ENCODE peak calls at places on chromosomes 3 and 15, in seven cellular contexts. L is heart right ventricle, T is heart left ventricle, E is aorta, B is substantia nigra, H is fibroblast of lung, A is Peyer's patch. P is an unnamed sample.

GRCh38 chr3:8301977-8302589 is 199.5 kb upstream of the LMCD1 start:
- DNase-seq in B (no peak), A (no peak), L (peak; percentile 5), T (no peak), H (peak; percentile 46), E (no peak), P (no peak)

GRCh38 chr15:29139540-29140459 is 129.8 kb downstream of the NSMCE3 start:
- DNase-seq in T (peak; percentile 45), E (no peak), L (no peak), A (peak; percentile 49), H (no peak), B (no peak), P (peak; percentile 71)

GRCh38 chr15:26971303-26972018 is 480 bp downstream of the GABRG3 start:
- DNase-seq in L (no peak), A (no peak), H (peak; percentile 12), E (no peak), B (no peak), T (no peak), P (peak; percentile 33)

GRCh38 chr15:101246391-101246790 is 5.5 kb downstream of the CHSY1 start:
- DNase-seq in E (no peak), A (no peak), T (no peak), L (no peak), H (no peak), B (no peak), P (no peak)

GRCh38 chr3:86845731-86846130 is 145.2 kb downstream of the VGLL3 start:
- DNase-seq in A (no peak), H (no peak), E (no peak), T (no peak), L (no peak), B (no peak), P (no peak)

GRCh38 chr15:48803877-48804276 is 7.0 kb downstream of the CEP152 start:
- DNase-seq in B (no peak), T (no peak), L (no peak), A (no peak), H (no peak), E (no peak), P (no peak)

GRCh38 chr3:908839-909238 is 184.0 kb upstream of the CNTN6 start:
- DNase-seq in E (no peak), H (no peak), B (no peak), L (no peak), T (no peak), A (no peak), P (no peak)

GRCh38 chr3:141366285-141367037 is 1.8 kb upstream of the ZBTB38 start:
- DNase-seq in B (no peak), H (peak; percentile 99), E (no peak), L (peak; percentile 30), T (peak; percentile 42), A (no peak), P (peak; percentile 39)

GRCh38 chr3:172561894-172562664 is 38.8 kb upstream of the TNFSF10 start:
- DNase-seq in E (no peak), B (no peak), H (no peak), A (no peak), T (no peak), L (no peak), P (peak; percentile 32)

GRCh38 chr15:78399081-78399480 is 38.9 kb upstream of the IREB2 start:
- DNase-seq in A (peak; percentile 19), L (no peak), H (no peak), E (no peak), T (no peak), B (no peak), P (no peak)

GRCh38 chr3:197882580-197882979 is 67.4 kb upstream of the RPL35A start:
- DNase-seq in E (no peak), L (no peak), T (no peak), H (no peak), A (no peak), B (no peak), P (no peak)

GRCh38 chr3:16377196-16377595 is 112.2 kb downstream of the OXNAD1 start:
- DNase-seq in T (no peak), E (no peak), L (no peak), A (no peak), B (no peak), H (no peak), P (no peak)

GRCh38 chr3:13085081-13085845 is 12.0 kb upstream of the IQSEC1 start:
- DNase-seq in T (no peak), L (no peak), A (no peak), H (no peak), B (no peak), E (no peak), P (no peak)

GRCh38 chr15:74830868-74831267 is 4.4 kb downstream of the CPLX3 start:
- DNase-seq in B (no peak), A (no peak), T (peak; percentile 74), H (no peak), E (no peak), L (peak; percentile 59), P (peak; percentile 74)

GRCh38 chr3:99918720-99919119 is 101.1 kb downstream of the CMSS1 start:
- DNase-seq in B (no peak), A (no peak), H (peak; percentile 48), T (no peak), E (no peak), L (no peak), P (no peak)

GRCh38 chr3:98581474-98581873 is 11.9 kb downstream of the CPOX start:
- DNase-seq in H (no peak), A (no peak), E (no peak), T (no peak), L (no peak), B (no peak), P (no peak)

GRCh38 chr15:56582785-56583184 is 117.8 kb upstream of the MNS1 start:
- DNase-seq in E (no peak), H (peak; percentile 24), B (no peak), A (no peak), L (no peak), T (no peak), P (no peak)

GRCh38 chr3:146067048-146067447 is 93.9 kb downstream of the PLOD2 start:
- DNase-seq in A (no peak), B (no peak), E (no peak), L (no peak), T (no peak), H (peak; percentile 81), P (no peak)

GRCh38 chr3:127171721-127172120 is 21.2 kb upstream of the PRR23E start:
- DNase-seq in E (no peak), A (no peak), H (no peak), L (no peak), B (no peak), T (no peak), P (no peak)

GRCh38 chr15:40856736-40857135 is 12.9 kb downstream of the SPINT1 start:
- DNase-seq in T (no peak), L (no peak), E (peak; percentile 59), B (no peak), H (no peak), A (no peak), P (no peak)

GRCh38 chr3:115052906-115053305 is 94.2 kb downstream of the ZBTB20 start:
- DNase-seq in H (peak; percentile 29), T (no peak), L (no peak), E (no peak), A (no peak), B (no peak), P (no peak)

GRCh38 chr3:194137314-194138097 is 1.6 kb downstream of the HES1 start:
- DNase-seq in A (peak; percentile 90), B (no peak), T (peak; percentile 82), L (peak; percentile 80), H (peak; percentile 63), E (peak; percentile 88), P (peak; percentile 84)

GRCh38 chr3:15476378-15476777 is 45.1 kb downstream of the COLQ start:
- DNase-seq in B (no peak), H (peak; percentile 27), A (no peak), L (no peak), T (no peak), E (no peak), P (no peak)

GRCh38 chr3:129280183-129280582 is 1.5 kb downstream of the HMCES start:
- DNase-seq in L (no peak), E (no peak), B (no peak), T (no peak), H (no peak), A (peak; percentile 34), P (no peak)
- H3K27ac ChIP-seq in L (no peak overlapping the region), E (no peak overlapping the region), B (no peak overlapping the region), T (no peak overlapping the region), H (no peak overlapping the region), A (no peak overlapping the region), P (no peak overlapping the region)

GRCh38 chr3:120615863-120616599 is 19.9 kb downstream of the NDUFB4 start:
- DNase-seq in L (peak; percentile 65), A (no peak), H (peak; percentile 85), E (peak; percentile 76), T (peak; percentile 73), B (no peak), P (peak; percentile 74)
- H3K27ac ChIP-seq in L (peak overlapping the region; percentile 31), A (no peak overlapping the region), H (no peak overlapping the region), E (no peak overlapping the region), T (peak overlapping the region; percentile 14), B (no peak overlapping the region), P (peak overlapping the region; percentile 13)

DNA sequence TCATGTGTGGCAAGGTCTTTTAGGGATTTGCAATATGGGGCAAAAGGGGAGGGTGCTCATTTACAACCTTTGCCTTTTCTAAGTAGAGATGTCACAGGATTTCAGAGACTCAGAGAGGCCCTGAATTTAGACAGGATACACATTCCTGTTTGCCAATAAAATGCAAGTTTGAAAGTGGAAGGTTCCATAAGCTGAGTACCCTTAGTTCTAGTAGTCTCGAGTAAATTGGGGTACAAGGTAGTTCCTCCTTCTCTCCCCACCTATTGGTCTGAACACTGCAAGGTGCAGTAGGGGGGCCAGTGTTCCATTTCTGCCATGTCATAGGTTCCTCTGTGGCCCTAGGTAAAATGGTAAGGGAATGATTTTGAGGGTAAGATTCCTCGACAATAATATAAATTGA is 5.8 kb downstream of the SOX2 start:
- DNase-seq in T (no peak), A (no peak), B (no peak), E (no peak), L (no peak), H (no peak), P (no peak)
- H3K27ac ChIP-seq in T (no peak overlapping the region), A (no peak overlapping the region), B (peak overlapping the region; percentile 77), E (no peak overlapping the region), L (no peak overlapping the region), H (no peak overlapping the region), P (no peak overlapping the region)

DNA sequence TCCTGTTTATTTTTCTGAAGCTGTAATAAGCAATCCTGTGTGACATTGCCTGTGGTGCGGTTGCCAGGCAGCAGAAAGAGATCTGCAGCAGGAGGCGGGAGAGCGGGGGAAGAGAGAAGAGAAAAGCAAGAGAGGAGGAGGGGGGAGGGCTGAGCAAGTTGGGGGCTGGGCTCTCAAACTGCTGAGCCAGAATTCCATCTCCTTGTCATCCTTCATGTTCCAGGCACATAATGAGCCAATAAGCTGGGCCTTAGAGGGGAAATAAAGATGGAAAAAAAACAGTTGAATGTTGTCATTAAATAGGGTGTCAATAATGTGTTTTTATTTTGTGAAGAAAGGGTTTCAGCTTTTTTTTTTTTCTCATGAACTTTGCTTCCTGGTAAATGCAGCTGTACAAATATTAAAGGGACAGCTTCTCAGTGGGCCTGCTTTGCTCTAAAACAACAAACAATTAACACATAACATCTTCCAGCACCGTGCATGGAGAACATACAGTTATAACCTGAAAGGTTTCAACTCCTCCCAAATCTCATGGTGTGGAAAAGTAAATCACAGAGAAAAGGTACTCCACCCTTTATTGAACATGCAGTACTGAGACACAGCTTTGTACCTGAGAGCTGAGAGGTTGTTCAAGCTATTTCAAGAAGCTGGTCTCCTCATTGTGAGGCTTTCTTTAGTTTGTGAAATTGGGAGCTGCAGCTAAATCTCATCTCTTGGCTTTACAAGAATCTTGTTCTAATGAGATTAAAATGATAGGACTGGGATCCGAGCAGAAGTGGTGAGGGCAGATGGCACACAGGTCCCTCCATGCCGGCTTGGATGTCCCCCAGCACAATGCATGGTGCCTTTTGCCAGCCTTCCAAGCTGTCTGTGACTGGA is 451.1 kb upstream of the KCNMB2 start:
- DNase-seq in B (no peak), H (peak; percentile 86), A (peak; percentile 77), L (peak; percentile 89), T (peak; percentile 91), E (peak; percentile 79), P (peak; percentile 75)
- H3K27ac ChIP-seq in B (peak overlapping the region; percentile 56), H (no peak overlapping the region), A (peak overlapping the region; percentile 56), L (peak overlapping the region; percentile 66), T (peak overlapping the region; percentile 90), E (no peak overlapping the region), P (peak overlapping the region; percentile 67)

GRCh38 chr15:64636101-64636500 is 139.3 kb downstream of the RBPMS2 start:
- DNase-seq in E (no peak), H (peak; percentile 19), L (no peak), A (no peak), B (no peak), T (no peak), P (no peak)
- H3K27ac ChIP-seq in E (no peak overlapping the region), H (no peak overlapping the region), L (peak overlapping the region; percentile 26), A (peak overlapping the region; percentile 55), B (no peak overlapping the region), T (no peak overlapping the region), P (no peak overlapping the region)